ENCODE peak calls at places on chromosome 7, in seven cellular contexts. One of them, this sample, is unnamed.

GRCh38 chr7:116354546-116355422 is 144.4 kb downstream of the TES start:
- DNase-seq in stimulated activated CD4-positive, alpha-beta T cell treated with anti-CD3 and anti-CD28 coated beads, Interleukin-4, amount 100 ng/mL, for 24 hours: no peak
- DNase-seq in Panc1: peak; percentile 98
- DNase-seq in OCI-M1: peak; percentile 43
- DNase-seq in Calu3: peak; percentile 84
- DNase-seq in HT1080: peak; percentile 98
- DNase-seq in COR-L47: no peak
- DNase-seq in this sample: no peak

GRCh38 chr7:29970158-29970557 is 19.4 kb downstream of the SCRN1 start:
- DNase-seq in Panc1: no peak
- DNase-seq in OCI-M1: no peak
- DNase-seq in HT1080: peak; percentile 42
- DNase-seq in COR-L47: no peak
- DNase-seq in Calu3: no peak
- DNase-seq in stimulated activated CD4-positive, alpha-beta T cell treated with anti-CD3 and anti-CD28 coated beads, Interleukin-4, amount 100 ng/mL, for 24 hours: no peak
- DNase-seq in this sample: no peak

GRCh38 chr7:140983802-140984201 is 30.9 kb downstream of the MRPS33 start:
- DNase-seq in Panc1: no peak
- DNase-seq in Calu3: no peak
- DNase-seq in HT1080: peak; percentile 5
- DNase-seq in OCI-M1: peak; percentile 19
- DNase-seq in COR-L47: no peak
- DNase-seq in stimulated activated CD4-positive, alpha-beta T cell treated with anti-CD3 and anti-CD28 coated beads, Interleukin-4, amount 100 ng/mL, for 24 hours: no peak
- DNase-seq in this sample: no peak

GRCh38 chr7:101507791-101508252 is 121.3 kb downstream of the MYL10 start:
- DNase-seq in stimulated activated CD4-positive, alpha-beta T cell treated with anti-CD3 and anti-CD28 coated beads, Interleukin-4, amount 100 ng/mL, for 24 hours: peak; percentile 39
- DNase-seq in Panc1: peak; percentile 47
- DNase-seq in Calu3: peak; percentile 47
- DNase-seq in OCI-M1: peak; percentile 78
- DNase-seq in HT1080: peak; percentile 55
- DNase-seq in COR-L47: peak; percentile 74
- DNase-seq in this sample: peak; percentile 36

GRCh38 chr7:85770332-85770731 is 583.5 kb upstream of the SEMA3D start:
- DNase-seq in HT1080: no peak
- DNase-seq in COR-L47: no peak
- DNase-seq in stimulated activated CD4-positive, alpha-beta T cell treated with anti-CD3 and anti-CD28 coated beads, Interleukin-4, amount 100 ng/mL, for 24 hours: no peak
- DNase-seq in Calu3: no peak
- DNase-seq in OCI-M1: no peak
- DNase-seq in Panc1: no peak
- DNase-seq in this sample: no peak

GRCh38 chr7:24652551-24652950 is 79.3 kb downstream of the PALS2 start:
- DNase-seq in Calu3: no peak
- DNase-seq in Panc1: no peak
- DNase-seq in HT1080: no peak
- DNase-seq in COR-L47: no peak
- DNase-seq in OCI-M1: peak; percentile 42
- DNase-seq in stimulated activated CD4-positive, alpha-beta T cell treated with anti-CD3 and anti-CD28 coated beads, Interleukin-4, amount 100 ng/mL, for 24 hours: no peak
- DNase-seq in this sample: no peak

GRCh38 chr7:22543169-22543568 is 43.2 kb upstream of the STEAP1B start:
- DNase-seq in HT1080: no peak
- DNase-seq in COR-L47: no peak
- DNase-seq in stimulated activated CD4-positive, alpha-beta T cell treated with anti-CD3 and anti-CD28 coated beads, Interleukin-4, amount 100 ng/mL, for 24 hours: no peak
- DNase-seq in Panc1: no peak
- DNase-seq in OCI-M1: no peak
- DNase-seq in Calu3: no peak
- DNase-seq in this sample: no peak

GRCh38 chr7:123594813-123595241 is 6.8 kb upstream of the ASB15 start:
- DNase-seq in Panc1: no peak
- DNase-seq in OCI-M1: no peak
- DNase-seq in Calu3: peak; percentile 4
- DNase-seq in COR-L47: peak; percentile 50
- DNase-seq in HT1080: no peak
- DNase-seq in stimulated activated CD4-positive, alpha-beta T cell treated with anti-CD3 and anti-CD28 coated beads, Interleukin-4, amount 100 ng/mL, for 24 hours: no peak
- DNase-seq in this sample: no peak

GRCh38 chr7:988426-988911 is 5.5 kb downstream of the CYP2W1 start:
- DNase-seq in Panc1: no peak
- DNase-seq in stimulated activated CD4-positive, alpha-beta T cell treated with anti-CD3 and anti-CD28 coated beads, Interleukin-4, amount 100 ng/mL, for 24 hours: no peak
- DNase-seq in COR-L47: no peak
- DNase-seq in OCI-M1: no peak
- DNase-seq in Calu3: peak; percentile 58
- DNase-seq in HT1080: no peak
- DNase-seq in this sample: no peak

GRCh38 chr7:50304911-50305621 is 550 bp downstream of the IKZF1 start:
- DNase-seq in COR-L47: no peak
- DNase-seq in HT1080: no peak
- DNase-seq in OCI-M1: peak; percentile 67
- DNase-seq in Calu3: no peak
- DNase-seq in stimulated activated CD4-positive, alpha-beta T cell treated with anti-CD3 and anti-CD28 coated beads, Interleukin-4, amount 100 ng/mL, for 24 hours: peak; percentile 69
- DNase-seq in Panc1: no peak
- DNase-seq in this sample: peak; percentile 52

GRCh38 chr7:113784317-113784716 is 134.5 kb downstream of the PPP1R3A start:
- DNase-seq in stimulated activated CD4-positive, alpha-beta T cell treated with anti-CD3 and anti-CD28 coated beads, Interleukin-4, amount 100 ng/mL, for 24 hours: no peak
- DNase-seq in COR-L47: no peak
- DNase-seq in OCI-M1: no peak
- DNase-seq in Panc1: no peak
- DNase-seq in Calu3: no peak
- DNase-seq in HT1080: peak; percentile 37
- DNase-seq in this sample: no peak

GRCh38 chr7:84631913-84632312 is 437.3 kb upstream of the SEMA3A start:
- DNase-seq in COR-L47: no peak
- DNase-seq in Calu3: no peak
- DNase-seq in OCI-M1: no peak
- DNase-seq in HT1080: no peak
- DNase-seq in Panc1: no peak
- DNase-seq in stimulated activated CD4-positive, alpha-beta T cell treated with anti-CD3 and anti-CD28 coated beads, Interleukin-4, amount 100 ng/mL, for 24 hours: no peak
- DNase-seq in this sample: no peak

GRCh38 chr7:104328308-104328969 is at the start of gene LHFPL3:
- DNase-seq in OCI-M1: no peak
- DNase-seq in COR-L47: peak; percentile 48
- DNase-seq in stimulated activated CD4-positive, alpha-beta T cell treated with anti-CD3 and anti-CD28 coated beads, Interleukin-4, amount 100 ng/mL, for 24 hours: no peak
- DNase-seq in HT1080: no peak
- DNase-seq in Panc1: no peak
- DNase-seq in Calu3: no peak
- DNase-seq in this sample: no peak